ENCODE peak calls at places on chromosomes 1 and 21, in five cellular contexts. C is activated T-cell treated with anti-CD3 and anti-CD28 coated beads for 1 hour; V is NCI-H1092 treated with DMSO at 0.1 percent for 48 hours; W is SIG-M5; K is CD8-positive, alpha-beta T cell. M is an unnamed sample.

GRCh38 chr1:202599669-202600431 is 110.4 kb downstream of the SYT2 start:
- DNase-seq in C (no peak), V (peak), W (no peak), K (no peak), M (peak)

GRCh38 chr1:227889863-227890405 is 57.8 kb downstream of the WNT9A start:
- DNase-seq in C (no peak), V (no peak), W (no peak), K (no peak), M (no peak)

GRCh38 chr1:36109041-36109679 is 15.9 kb downstream of the COL8A2 start:
- DNase-seq in C (peak), V (no peak), W (no peak), K (peak), M (no peak)

GRCh38 chr1:207981976-207982375 is 71.1 kb upstream of the CD34 start:
- DNase-seq in C (no peak), V (peak), W (no peak), K (no peak), M (no peak)

GRCh38 chr1:36306210-36306901 is at the start of gene SH3D21:
- DNase-seq in C (peak), V (peak), W (no peak), K (peak), M (peak)

GRCh38 chr1:37438971-37439671 is 35.3 kb upstream of the ZC3H12A start:
- DNase-seq in C (no peak), V (no peak), W (no peak), K (no peak), M (peak)

GRCh38 chr1:161121838-161122237 is 3.9 kb downstream of the NIT1 start:
- DNase-seq in C (no peak), V (no peak), W (no peak), K (no peak), M (no peak)

GRCh38 chr21:28636988-28637691 is 355.5 kb downstream of the LTN1 start:
- DNase-seq in C (no peak), V (no peak), W (no peak), K (no peak), M (no peak)

GRCh38 chr1:241465673-241466072 is 53.9 kb downstream of the FH start:
- DNase-seq in C (no peak), V (no peak), W (no peak), K (no peak), M (no peak)

GRCh38 chr21:33067457-33067856 is 2.5 kb upstream of the OLIG1 start:
- DNase-seq in C (no peak), V (no peak), W (peak), K (no peak), M (no peak)

GRCh38 chr1:47727051-47727708 is 270.0 kb downstream of the TRABD2B start:
- DNase-seq in C (no peak), V (no peak), W (no peak), K (no peak), M (no peak)

GRCh38 chr1:19647643-19648042 is 3.5 kb downstream of the NBL1 start:
- DNase-seq in C (no peak), V (no peak), W (no peak), K (peak), M (no peak)

GRCh38 chr1:23638786-23639241 is 52.8 kb upstream of the RPL11 start:
- DNase-seq in C (no peak), V (peak), W (no peak), K (no peak), M (peak)

GRCh38 chr1:246269466-246269865 is 237.6 kb downstream of the SMYD3 start:
- DNase-seq in C (no peak), V (no peak), W (no peak), K (no peak), M (no peak)

GRCh38 chr21:45088729-45089128 is 14.3 kb downstream of the ADARB1 start:
- DNase-seq in C (no peak), V (no peak), W (no peak), K (no peak), M (no peak)

GRCh38 chr1:99594205-99594604 is 51.7 kb upstream of the PALMD start:
- DNase-seq in C (no peak), V (no peak), W (no peak), K (no peak), M (no peak)

GRCh38 chr1:203282720-203283542 is 22.4 kb upstream of the BTG2 start:
- DNase-seq in C (no peak), V (peak), W (no peak), K (no peak), M (no peak)

GRCh38 chr21:32094792-32095191 is 184.1 kb downstream of the MIS18A start:
- DNase-seq in C (no peak), V (no peak), W (no peak), K (no peak), M (no peak)

GRCh38 chr1:164733070-164733469 is 174.1 kb downstream of the PBX1 start:
- DNase-seq in C (no peak), V (no peak), W (no peak), K (no peak), M (no peak)

GRCh38 chr1:221712198-221712684 is 29.6 kb downstream of the DUSP10 start:
- DNase-seq in C (no peak), V (no peak), W (peak), K (peak), M (no peak)

GRCh38 chr1:166511754-166512153 is 327.5 kb upstream of the POGK start:
- DNase-seq in C (no peak), V (no peak), W (peak), K (no peak), M (no peak)

GRCh38 chr1:199741586-199741985 is 285.9 kb upstream of the NR5A2 start:
- DNase-seq in C (no peak), V (no peak), W (no peak), K (no peak), M (no peak)

GRCh38 chr1:54996869-54997710 is 1.6 kb upstream of the BSND start:
- DNase-seq in C (no peak), V (no peak), W (no peak), K (no peak), M (no peak)

GRCh38 chr1:115251856-115252255 is 86.2 kb downstream of the NGF start:
- DNase-seq in C (no peak), V (no peak), W (no peak), K (no peak), M (no peak)

GRCh38 chr1:6460349-6461236 is 5.4 kb downstream of the TNFRSF25 start:
- DNase-seq in C (peak), V (no peak), W (no peak), K (peak), M (no peak)

GRCh38 chr1:53376742-53377437 is 49.0 kb upstream of the LRP8 start:
- DNase-seq in C (no peak), V (peak), W (no peak), K (no peak), M (peak)

GRCh38 chr1:112358061-112358770 is 37.8 kb upstream of the CTTNBP2NL start:
- DNase-seq in C (no peak), V (no peak), W (no peak), K (no peak), M (no peak)

GRCh38 chr1:97906567-97907228 is 14.1 kb downstream of the DPYD start:
- DNase-seq in C (no peak), V (no peak), W (peak), K (no peak), M (no peak)

GRCh38 chr1:156574039-156574633 is 1.8 kb upstream of the IQGAP3 start:
- DNase-seq in C (no peak), V (no peak), W (no peak), K (no peak), M (no peak)

GRCh38 chr1:205449750-205450443 is 5.9 kb downstream of the BLACAT1 start:
- DNase-seq in C (no peak), V (peak), W (no peak), K (no peak), M (no peak)

GRCh38 chr1:228706305-228706704 is 29.0 kb upstream of the RHOU start:
- DNase-seq in C (no peak), V (no peak), W (no peak), K (no peak), M (peak)